ENCODE peak calls at places on chromosomes 13 and 19, in six cellular contexts. One of them, this sample, is unnamed.
A peak's percentile ranks its signal among the peaks of the same experiment; 100 is the strongest.

GRCh38 chr19:49677901-49678674 is 1.0 kb downstream of the PRMT1 start:
- DNase-seq in trophoblast cell: peak; percentile 92
- DNase-seq in IMR-90: peak; percentile 62
- DNase-seq in mesendoderm: peak; percentile 95
- DNase-seq in neuronal stem cell: peak; percentile 93
- DNase-seq in H1: peak; percentile 97
- DNase-seq in this sample: peak; percentile 91

GRCh38 chr13:67228909-67229308 is 1.2 kb downstream of the PCDH9 start:
- DNase-seq in trophoblast cell: no peak
- DNase-seq in IMR-90: peak; percentile 32
- DNase-seq in neuronal stem cell: no peak
- DNase-seq in mesendoderm: no peak
- DNase-seq in H1: no peak
- DNase-seq in this sample: peak; percentile 33

GRCh38 chr13:65454403-65454802 is 1775.7 kb downstream of the PCDH9 start:
- DNase-seq in neuronal stem cell: no peak
- DNase-seq in IMR-90: no peak
- DNase-seq in H1: no peak
- DNase-seq in trophoblast cell: no peak
- DNase-seq in mesendoderm: no peak
- DNase-seq in this sample: no peak

GRCh38 chr13:29362849-29363604 is 232.5 kb downstream of the SLC7A1 start:
- DNase-seq in mesendoderm: peak; percentile 86
- DNase-seq in trophoblast cell: peak; percentile 10
- DNase-seq in neuronal stem cell: peak; percentile 51
- DNase-seq in IMR-90: peak; percentile 44
- DNase-seq in H1: peak; percentile 62
- DNase-seq in this sample: peak; percentile 60

GRCh38 chr19:55643003-55643732 is at the start of gene ZNF581:
- DNase-seq in IMR-90: peak; percentile 78
- DNase-seq in mesendoderm: peak; percentile 87
- DNase-seq in H1: peak; percentile 90
- DNase-seq in neuronal stem cell: peak; percentile 73
- DNase-seq in trophoblast cell: peak; percentile 51
- DNase-seq in this sample: peak; percentile 88

GRCh38 chr13:19860884-19861655 is 2.4 kb downstream of the ZMYM5 start:
- DNase-seq in H1: no peak
- DNase-seq in trophoblast cell: peak; percentile 13
- DNase-seq in IMR-90: peak; percentile 73
- DNase-seq in mesendoderm: peak; percentile 62
- DNase-seq in neuronal stem cell: peak; percentile 15
- DNase-seq in this sample: peak; percentile 87

GRCh38 chr13:40145139-40145538 is 489.7 kb downstream of the COG6 start:
- DNase-seq in IMR-90: no peak
- DNase-seq in neuronal stem cell: no peak
- DNase-seq in H1: no peak
- DNase-seq in mesendoderm: no peak
- DNase-seq in trophoblast cell: no peak
- DNase-seq in this sample: no peak

GRCh38 chr13:100809856-100810255 is 135.3 kb upstream of the TMTC4 start:
- DNase-seq in IMR-90: no peak
- DNase-seq in mesendoderm: no peak
- DNase-seq in trophoblast cell: no peak
- DNase-seq in H1: no peak
- DNase-seq in neuronal stem cell: no peak
- DNase-seq in this sample: no peak

GRCh38 chr19:330503-330902 is 14.1 kb downstream of the MIER2 start:
- DNase-seq in mesendoderm: no peak
- DNase-seq in trophoblast cell: no peak
- DNase-seq in H1: no peak
- DNase-seq in IMR-90: no peak
- DNase-seq in neuronal stem cell: no peak
- DNase-seq in this sample: no peak

GRCh38 chr13:52010890-52011689 is at the start of gene ATP7B:
- DNase-seq in mesendoderm: peak; percentile 63
- DNase-seq in neuronal stem cell: peak; percentile 45
- DNase-seq in IMR-90: no peak
- DNase-seq in trophoblast cell: no peak
- DNase-seq in H1: peak; percentile 82
- DNase-seq in this sample: peak; percentile 41

GRCh38 chr19:47418595-47419036 is 711 bp downstream of the MEIS3 start:
- DNase-seq in neuronal stem cell: no peak
- DNase-seq in trophoblast cell: no peak
- DNase-seq in IMR-90: no peak
- DNase-seq in mesendoderm: no peak
- DNase-seq in H1: peak; percentile 64
- DNase-seq in this sample: no peak
- H3K4me1 ChIP-seq in neuronal stem cell: peaks cover 43% of the 10 kb centered on the region
- H3K4me1 ChIP-seq in trophoblast cell: peaks cover 11% of the 10 kb centered on the region
- H3K4me1 ChIP-seq in IMR-90: peaks cover 9% of the 10 kb centered on the region
- H3K4me1 ChIP-seq in mesendoderm: peaks cover 11% of the 10 kb centered on the region
- H3K4me1 ChIP-seq in H1: peaks cover 6% of the 10 kb centered on the region
- H3K4me1 ChIP-seq in this sample: peaks cover 15% of the 10 kb centered on the region

DNA sequence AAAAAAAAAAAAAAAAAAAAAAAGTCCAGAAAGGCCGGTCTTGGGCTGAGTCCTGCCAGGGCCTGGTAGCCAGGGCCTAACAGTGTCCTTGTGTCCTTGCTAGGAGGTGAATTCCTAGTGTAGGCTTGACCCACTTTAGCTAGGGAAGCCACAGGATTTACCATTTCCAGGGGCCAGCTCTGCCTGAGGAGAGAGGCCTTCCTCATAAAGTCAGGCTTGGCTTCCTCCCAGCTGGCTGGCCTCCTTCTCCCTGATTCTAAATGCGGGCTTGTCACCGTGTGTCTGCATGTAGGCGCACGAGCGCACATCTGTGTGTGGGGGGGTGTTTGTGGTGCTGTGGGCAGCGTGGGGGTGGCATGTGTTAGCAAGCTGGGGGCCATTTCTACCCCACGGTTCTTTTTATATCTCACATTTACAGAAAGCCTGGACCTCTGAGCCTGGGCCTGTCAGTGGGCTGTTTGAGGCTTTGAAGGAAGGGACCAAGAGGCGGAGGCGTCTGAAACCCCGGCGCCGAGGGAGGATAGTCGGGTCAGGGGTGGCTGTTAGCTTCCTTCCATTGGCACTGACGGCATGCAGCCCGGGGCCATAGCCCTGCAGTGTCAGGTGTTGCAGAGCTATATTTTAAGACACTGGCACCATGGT is 31.7 kb downstream of the IER2 start:
- DNase-seq in IMR-90: peak; percentile 64
- DNase-seq in neuronal stem cell: no peak
- DNase-seq in trophoblast cell: no peak
- DNase-seq in H1: no peak
- DNase-seq in mesendoderm: no peak
- DNase-seq in this sample: peak; percentile 24
- H4K8ac ChIP-seq in IMR-90: peak overlapping the region; percentile 81
- H4K8ac ChIP-seq in neuronal stem cell: no peak overlapping the region
- H4K8ac ChIP-seq in trophoblast cell: no peak overlapping the region
- H4K8ac ChIP-seq in H1: peak overlapping the region; percentile 57
- H4K8ac ChIP-seq in mesendoderm: no peak overlapping the region
- H4K8ac ChIP-seq in this sample: peak overlapping the region; percentile 45

DNA sequence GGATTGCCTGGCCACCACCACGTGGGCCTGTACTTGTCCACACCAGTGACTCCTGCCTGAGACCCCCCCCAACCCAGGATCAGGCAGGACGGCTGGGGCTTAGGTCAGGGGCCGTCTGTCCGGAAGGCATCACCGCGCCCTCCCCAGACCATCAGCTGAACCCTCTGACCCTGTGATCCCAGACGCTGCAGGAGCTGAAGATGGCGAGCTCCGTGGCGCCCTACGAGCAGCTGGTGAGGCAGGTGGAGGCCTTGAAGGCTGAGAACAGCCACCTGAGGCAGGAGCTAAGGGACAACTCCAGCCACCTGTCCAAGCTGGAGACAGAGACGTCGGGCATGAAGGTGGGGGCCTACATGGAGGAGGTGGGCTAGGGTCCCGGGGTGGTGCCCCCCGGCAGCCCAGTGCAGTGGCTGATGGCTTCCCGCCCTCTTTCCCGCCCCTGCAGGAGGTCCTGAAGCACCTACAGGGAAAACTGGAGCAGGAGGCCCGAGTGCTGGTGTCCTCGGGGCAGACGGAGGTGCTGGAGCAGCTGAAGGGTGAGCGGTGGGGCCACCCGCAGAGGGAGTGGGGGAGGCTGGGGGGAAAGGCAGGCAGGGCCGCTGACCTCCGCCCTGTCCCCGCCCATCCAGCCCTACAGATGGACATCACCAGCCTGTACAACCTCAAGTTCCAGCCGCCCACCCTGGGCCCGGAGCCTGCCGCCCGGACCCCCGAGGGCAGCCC is 3.0 kb downstream of the APC2 start:
- DNase-seq in H1: no peak
- DNase-seq in neuronal stem cell: no peak
- DNase-seq in trophoblast cell: no peak
- DNase-seq in mesendoderm: no peak
- DNase-seq in IMR-90: no peak
- DNase-seq in this sample: no peak
- H3K4me3 ChIP-seq in H1: no peak overlapping the region
- H3K4me3 ChIP-seq in neuronal stem cell: peak overlapping the region; percentile 75
- H3K4me3 ChIP-seq in trophoblast cell: no peak overlapping the region
- H3K4me3 ChIP-seq in mesendoderm: no peak overlapping the region
- H3K4me3 ChIP-seq in IMR-90: no peak overlapping the region
- H3K4me3 ChIP-seq in this sample: no peak overlapping the region

DNA sequence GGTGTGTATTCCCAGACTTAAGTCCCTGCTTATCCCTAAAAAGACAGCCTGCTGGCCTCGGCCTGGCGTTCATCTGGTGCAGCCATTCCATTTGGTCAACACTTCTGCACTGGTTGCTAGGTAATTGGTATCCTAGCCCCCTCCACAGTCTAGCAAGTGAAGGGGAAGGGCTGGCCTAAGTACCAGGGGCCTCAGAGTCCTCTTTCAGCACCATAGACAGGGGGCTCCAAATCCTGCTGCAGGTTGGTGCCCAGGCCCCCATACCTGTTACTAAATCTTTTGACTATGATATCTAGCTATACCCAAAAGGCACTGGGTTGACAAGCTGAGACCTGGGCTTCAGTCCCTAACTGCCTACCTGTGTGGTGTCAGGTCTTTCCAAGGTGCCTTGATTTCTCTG is 4.0 kb upstream of the CCDC97 start:
- DNase-seq in mesendoderm: peak; percentile 70
- DNase-seq in neuronal stem cell: no peak
- DNase-seq in H1: no peak
- DNase-seq in IMR-90: no peak
- DNase-seq in trophoblast cell: no peak
- DNase-seq in this sample: no peak
- H3K4me1 ChIP-seq in mesendoderm: no peaks in the 10 kb centered on the region
- H3K4me1 ChIP-seq in neuronal stem cell: peaks cover 5% of the 10 kb centered on the region
- H3K4me1 ChIP-seq in H1: no peaks in the 10 kb centered on the region
- H3K4me1 ChIP-seq in IMR-90: peaks cover 7% of the 10 kb centered on the region
- H3K4me1 ChIP-seq in trophoblast cell: peaks cover 7% of the 10 kb centered on the region
- H3K4me1 ChIP-seq in this sample: peaks cover 14% of the 10 kb centered on the region

GRCh38 chr13:106794131-106794530 is 226.2 kb upstream of the ARGLU1 start:
- DNase-seq in mesendoderm: no peak
- DNase-seq in IMR-90: no peak
- DNase-seq in neuronal stem cell: no peak
- DNase-seq in trophoblast cell: no peak
- DNase-seq in H1: no peak
- DNase-seq in this sample: no peak

GRCh38 chr13:106797081-106797640 is 229.2 kb upstream of the ARGLU1 start:
- DNase-seq in H1: no peak
- DNase-seq in neuronal stem cell: no peak
- DNase-seq in mesendoderm: no peak
- DNase-seq in trophoblast cell: no peak
- DNase-seq in IMR-90: no peak
- DNase-seq in this sample: no peak

GRCh38 chr13:106796280-106797047 is 228.5 kb upstream of the ARGLU1 start:
- DNase-seq in H1: peak; percentile 63
- DNase-seq in mesendoderm: peak; percentile 97
- DNase-seq in neuronal stem cell: peak; percentile 51
- DNase-seq in IMR-90: no peak
- DNase-seq in trophoblast cell: peak; percentile 24
- DNase-seq in this sample: peak; percentile 4

GRCh38 chr13:106799731-106800335 is 231.9 kb upstream of the ARGLU1 start:
- DNase-seq in mesendoderm: no peak
- DNase-seq in trophoblast cell: no peak
- DNase-seq in neuronal stem cell: no peak
- DNase-seq in H1: no peak
- DNase-seq in IMR-90: no peak
- DNase-seq in this sample: no peak

GRCh38 chr13:106795847-106796246 is 227.9 kb upstream of the ARGLU1 start:
- DNase-seq in trophoblast cell: no peak
- DNase-seq in H1: no peak
- DNase-seq in IMR-90: no peak
- DNase-seq in neuronal stem cell: no peak
- DNase-seq in mesendoderm: no peak
- DNase-seq in this sample: peak; percentile 10
- H4K8ac ChIP-seq in trophoblast cell: no peak overlapping the region
- H4K8ac ChIP-seq in H1: no peak overlapping the region
- H4K8ac ChIP-seq in IMR-90: no peak overlapping the region
- H4K8ac ChIP-seq in neuronal stem cell: no peak overlapping the region
- H4K8ac ChIP-seq in mesendoderm: no peak overlapping the region
- H4K8ac ChIP-seq in this sample: no peak overlapping the region

DNA sequence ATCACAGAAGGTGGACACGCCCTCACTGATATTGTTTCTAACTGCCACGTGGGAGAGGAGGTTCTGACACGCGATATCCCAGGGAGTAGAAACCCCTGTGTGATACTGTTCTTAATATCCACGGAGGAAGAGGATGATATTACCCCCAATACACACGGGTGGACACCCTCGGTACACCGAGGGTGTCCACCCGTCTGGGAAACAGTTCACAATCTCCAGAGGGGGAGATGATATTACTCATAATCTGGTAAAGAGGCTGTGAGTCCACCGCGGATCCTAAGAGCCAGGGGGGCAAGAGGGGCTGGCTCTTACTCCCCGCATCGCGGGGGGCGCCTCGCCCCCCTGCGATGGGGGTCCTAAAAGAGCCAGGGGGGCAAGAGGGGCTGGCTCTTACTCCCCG is 29.6 kb upstream of the RGCC start:
- DNase-seq in trophoblast cell: no peak
- DNase-seq in mesendoderm: no peak
- DNase-seq in H1: no peak
- DNase-seq in IMR-90: no peak
- DNase-seq in neuronal stem cell: no peak
- DNase-seq in this sample: no peak
- H3K4me3 ChIP-seq in trophoblast cell: no peak overlapping the region
- H3K4me3 ChIP-seq in mesendoderm: no peak overlapping the region
- H3K4me3 ChIP-seq in H1: peak overlapping the region; percentile 55
- H3K4me3 ChIP-seq in IMR-90: no peak overlapping the region
- H3K4me3 ChIP-seq in neuronal stem cell: no peak overlapping the region
- H3K4me3 ChIP-seq in this sample: peak overlapping the region; percentile 74

GRCh38 chr19:53977429-53977990 is 13.9 kb upstream of the CACNG6 start:
- DNase-seq in H1: peak; percentile 86
- DNase-seq in mesendoderm: peak; percentile 97
- DNase-seq in IMR-90: peak; percentile 78
- DNase-seq in trophoblast cell: peak; percentile 43
- DNase-seq in neuronal stem cell: peak; percentile 92
- DNase-seq in this sample: peak; percentile 88
- H3K4me1 ChIP-seq in H1: peaks cover 4% of the 10 kb centered on the region
- H3K4me1 ChIP-seq in mesendoderm: peaks cover 6% of the 10 kb centered on the region
- H3K4me1 ChIP-seq in IMR-90: no peaks in the 10 kb centered on the region
- H3K4me1 ChIP-seq in trophoblast cell: peaks cover 9% of the 10 kb centered on the region
- H3K4me1 ChIP-seq in neuronal stem cell: peaks cover 8% of the 10 kb centered on the region
- H3K4me1 ChIP-seq in this sample: peaks cover 18% of the 10 kb centered on the region

DNA sequence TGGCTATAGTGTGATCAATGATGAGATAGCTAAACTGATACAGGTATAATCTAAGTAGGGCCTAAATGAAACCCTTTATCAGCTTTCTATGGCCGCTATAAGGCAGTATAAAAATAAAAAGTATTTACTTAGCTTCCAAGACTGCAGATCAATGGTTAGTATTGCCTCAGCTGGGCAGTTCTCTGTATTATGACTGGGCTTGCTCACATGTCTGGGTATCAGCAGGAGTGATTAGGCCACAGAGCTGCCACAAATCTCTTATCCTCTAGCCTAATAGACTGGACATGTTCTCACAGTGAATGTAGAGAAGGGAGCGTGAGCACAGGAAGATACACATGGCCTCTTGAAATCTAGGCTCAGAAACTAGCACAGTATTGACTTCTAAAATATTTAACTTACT is 156.1 kb upstream of the SPRY2 start:
- DNase-seq in neuronal stem cell: no peak
- DNase-seq in IMR-90: no peak
- DNase-seq in mesendoderm: no peak
- DNase-seq in trophoblast cell: no peak
- DNase-seq in H1: no peak
- DNase-seq in this sample: no peak
- H4K8ac ChIP-seq in neuronal stem cell: no peak overlapping the region
- H4K8ac ChIP-seq in IMR-90: no peak overlapping the region
- H4K8ac ChIP-seq in mesendoderm: no peak overlapping the region
- H4K8ac ChIP-seq in trophoblast cell: no peak overlapping the region
- H4K8ac ChIP-seq in H1: no peak overlapping the region
- H4K8ac ChIP-seq in this sample: no peak overlapping the region